ENCODE peak calls at places on chromosomes 7 and 10, in four cellular contexts. E, V, Q and R are unnamed samples.
A peak's percentile ranks its signal among the peaks of the same experiment; 100 is the strongest.

GRCh38 chr10:50470798-50471582 is 152.8 kb downstream of the SGMS1 start:
- DNase-seq in E (peak; percentile 17), V (peak; percentile 57), Q (no peak), R (peak; percentile 17)

GRCh38 chr10:56823849-56824248 is 462.8 kb upstream of the ZWINT start:
- DNase-seq in E (no peak), V (peak; percentile 32), Q (no peak), R (no peak)

GRCh38 chr7:141915565-141915964 is 634 bp upstream of the OR9A4 start:
- DNase-seq in E (no peak), V (peak; percentile 22), Q (no peak), R (peak; percentile 86)

GRCh38 chr7:83038787-83039186 is 123.9 kb downstream of the PCLO start:
- DNase-seq in E (no peak), V (no peak), Q (no peak), R (no peak)

GRCh38 chr10:5259132-5259951 is 62.7 kb downstream of the AKR1C4 start:
- DNase-seq in E (no peak), V (no peak), Q (no peak), R (no peak)

GRCh38 chr7:22944506-22944905 is 69.4 kb downstream of the HYCC1 start:
- DNase-seq in E (peak; percentile 75), V (no peak), Q (no peak), R (peak; percentile 13)

GRCh38 chr7:45638916-45639315 is 64.7 kb downstream of the ADCY1 start:
- DNase-seq in E (no peak), V (no peak), Q (no peak), R (no peak)

GRCh38 chr7:134446446-134446845 is 12.5 kb downstream of the AKR1B1 start:
- DNase-seq in E (no peak), V (no peak), Q (no peak), R (no peak)

GRCh38 chr7:8274589-8274988 is 12.6 kb upstream of the ICA1 start:
- DNase-seq in E (no peak), V (no peak), Q (no peak), R (peak; percentile 78)

GRCh38 chr7:44196450-44196872 is 4.3 kb upstream of the YKT6 start:
- DNase-seq in E (peak; percentile 54), V (peak; percentile 59), Q (peak; percentile 68), R (peak; percentile 44)

GRCh38 chr7:49294611-49295010 is 370.3 kb downstream of the CDC14C start:
- DNase-seq in E (no peak), V (no peak), Q (no peak), R (peak; percentile 19)

GRCh38 chr10:17474595-17474994 is 20.2 kb upstream of the ST8SIA6 start:
- DNase-seq in E (peak; percentile 11), V (peak; percentile 8), Q (no peak), R (no peak)

GRCh38 chr10:92411406-92411805 is 120.4 kb downstream of the MARCHF5 start:
- DNase-seq in E (no peak), V (no peak), Q (no peak), R (peak; percentile 66)

GRCh38 chr7:16268821-16269768 is 152.2 kb downstream of the CRPPA start:
- DNase-seq in E (peak; percentile 83), V (peak; percentile 14), Q (no peak), R (peak; percentile 60)

GRCh38 chr7:35185908-35186731 is 67.8 kb downstream of the TBX20 start:
- DNase-seq in E (peak; percentile 8), V (peak; percentile 80), Q (peak; percentile 81), R (peak; percentile 60)

GRCh38 chr7:7966141-7966734 is 2.4 kb upstream of the GLCCI1 start:
- DNase-seq in E (no peak), V (no peak), Q (no peak), R (no peak)

GRCh38 chr10:14039968-14040668 is 290.6 kb downstream of the FRMD4A start:
- DNase-seq in E (peak; percentile 80), V (peak; percentile 57), Q (no peak), R (peak; percentile 96)

GRCh38 chr10:48453451-48454301 is 147.2 kb downstream of the MAPK8 start:
- DNase-seq in E (no peak), V (no peak), Q (peak; percentile 35), R (peak; percentile 85)

GRCh38 chr7:2198206-2198605 is 34.5 kb downstream of the MAD1L1 start:
- DNase-seq in E (no peak), V (no peak), Q (no peak), R (no peak)

GRCh38 chr10:36349445-36350063 is 707.5 kb upstream of the FZD8 start:
- DNase-seq in E (peak; percentile 91), V (peak; percentile 75), Q (no peak), R (no peak)

GRCh38 chr7:101216001-101216859 is 1.2 kb downstream of the PLOD3 start:
- DNase-seq in E (peak; percentile 14), V (no peak), Q (no peak), R (peak; percentile 39)

GRCh38 chr7:128408709-128409434 is 910 bp downstream of the IMPDH1 start:
- DNase-seq in E (peak; percentile 31), V (peak; percentile 6), Q (peak; percentile 63), R (no peak)

GRCh38 chr10:52951819-52952218 is 179.2 kb upstream of the MBL2 start:
- DNase-seq in E (peak; percentile 57), V (peak; percentile 92), Q (peak; percentile 87), R (peak; percentile 32)

GRCh38 chr10:34280599-34281374 is 534.3 kb downstream of the PARD3 start:
- DNase-seq in E (peak; percentile 98), V (peak; percentile 56), Q (no peak), R (peak; percentile 18)

DNA sequence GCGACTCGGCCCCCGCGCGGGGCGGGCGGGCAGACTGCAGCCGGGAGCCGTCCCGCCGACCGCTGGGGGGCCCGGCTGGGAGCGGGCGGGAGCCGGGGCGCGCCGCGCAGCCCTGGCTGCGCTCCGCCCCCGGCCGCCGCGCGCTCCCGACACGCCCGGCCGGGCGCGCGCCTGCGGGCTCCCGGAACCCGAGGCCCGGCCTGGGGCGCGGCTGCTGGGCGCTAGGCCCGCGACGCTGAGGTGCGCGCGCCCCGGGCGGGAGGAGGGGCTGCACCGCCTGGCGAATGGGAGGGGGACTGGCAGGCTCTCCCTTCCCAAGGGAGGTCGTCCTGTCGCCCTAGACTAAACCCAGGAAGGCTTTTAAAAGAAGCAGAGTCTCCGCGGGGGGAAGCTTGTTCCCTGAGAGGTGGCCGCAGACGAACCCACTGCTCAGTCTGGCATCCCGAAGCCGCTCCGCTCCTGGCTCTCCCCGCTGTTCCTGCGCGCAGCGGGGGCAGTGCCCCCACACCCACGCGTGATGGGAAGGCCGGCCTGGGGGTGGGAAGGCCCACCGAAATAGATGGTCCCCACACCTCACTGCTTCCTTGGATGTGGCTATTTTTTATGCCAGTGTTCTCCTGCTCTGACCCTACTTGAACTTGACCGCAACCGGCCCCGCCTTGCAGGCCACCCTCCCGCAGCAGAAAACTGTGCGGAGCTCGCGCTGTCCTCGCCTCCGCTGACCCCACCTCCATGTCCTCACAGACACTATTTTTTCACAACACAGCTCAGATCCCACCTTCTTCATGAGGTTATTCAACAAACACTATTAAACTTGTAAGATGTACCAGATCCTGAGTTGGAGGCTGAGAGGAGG is at the start of gene VOPP1:
- DNase-seq in E (peak; percentile 63), V (peak; percentile 84), Q (peak; percentile 79), R (peak; percentile 20)
- H3K4ac ChIP-seq in E (peak within 1 kb of the TSS; percentile 79), V (peak within 1 kb of the TSS; percentile 64), Q (no peak within 1 kb of the TSS), R (peak within 1 kb of the TSS; percentile 15)

GRCh38 chr7:107936312-107936711 is 45.3 kb downstream of the DLD start:
- DNase-seq in E (no peak), V (no peak), Q (no peak), R (no peak)

GRCh38 chr7:107933386-107934013 is 42.5 kb downstream of the DLD start:
- DNase-seq in E (no peak), V (peak; percentile 48), Q (no peak), R (no peak)

GRCh38 chr7:107932851-107933250 is 41.9 kb downstream of the DLD start:
- DNase-seq in E (no peak), V (peak; percentile 61), Q (no peak), R (no peak)

GRCh38 chr7:107934991-107935770 is 44.2 kb downstream of the DLD start:
- DNase-seq in E (peak; percentile 80), V (no peak), Q (no peak), R (no peak)

DNA sequence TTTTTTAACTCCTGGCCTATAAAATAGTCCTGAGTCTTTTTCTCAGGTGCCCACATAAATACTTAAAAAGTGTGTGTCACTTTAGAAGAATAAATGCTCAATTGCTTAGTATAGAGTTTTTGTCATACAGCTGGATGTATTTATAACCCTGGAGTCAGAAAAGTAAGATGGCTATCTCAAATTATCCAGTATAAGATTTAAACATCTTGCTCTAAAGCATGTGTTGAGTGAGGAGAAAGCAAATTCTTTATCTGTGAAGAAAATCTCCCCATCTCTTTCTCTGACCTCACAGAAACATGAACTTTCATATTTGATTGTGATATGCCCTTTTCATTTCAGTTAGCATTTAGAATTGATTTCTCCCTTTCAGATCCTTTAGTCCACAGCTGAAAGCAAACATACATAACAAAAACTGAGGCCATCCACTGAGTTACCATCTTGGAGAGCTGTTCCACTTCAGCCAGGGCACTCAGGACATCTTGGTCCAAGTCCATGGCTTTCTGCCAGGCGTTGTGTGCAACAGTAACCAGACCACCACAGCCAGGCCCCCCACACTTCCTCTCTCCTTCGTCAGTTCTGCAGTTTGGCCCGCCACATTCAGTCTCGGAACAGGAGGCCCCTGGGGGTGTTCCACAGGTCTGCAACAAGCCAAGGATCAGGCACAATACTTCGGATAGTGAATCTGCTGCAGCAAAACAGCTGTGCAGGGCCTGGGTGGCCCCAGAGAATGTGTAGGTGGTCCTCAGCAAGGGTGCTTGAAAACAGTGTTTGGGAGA is 40.9 kb downstream of the DLD start:
- DNase-seq in E (no peak), V (no peak), Q (no peak), R (no peak)
- H3K4ac ChIP-seq in E (no peak overlapping the region), V (no peak overlapping the region), Q (no peak overlapping the region), R (no peak overlapping the region)

DNA sequence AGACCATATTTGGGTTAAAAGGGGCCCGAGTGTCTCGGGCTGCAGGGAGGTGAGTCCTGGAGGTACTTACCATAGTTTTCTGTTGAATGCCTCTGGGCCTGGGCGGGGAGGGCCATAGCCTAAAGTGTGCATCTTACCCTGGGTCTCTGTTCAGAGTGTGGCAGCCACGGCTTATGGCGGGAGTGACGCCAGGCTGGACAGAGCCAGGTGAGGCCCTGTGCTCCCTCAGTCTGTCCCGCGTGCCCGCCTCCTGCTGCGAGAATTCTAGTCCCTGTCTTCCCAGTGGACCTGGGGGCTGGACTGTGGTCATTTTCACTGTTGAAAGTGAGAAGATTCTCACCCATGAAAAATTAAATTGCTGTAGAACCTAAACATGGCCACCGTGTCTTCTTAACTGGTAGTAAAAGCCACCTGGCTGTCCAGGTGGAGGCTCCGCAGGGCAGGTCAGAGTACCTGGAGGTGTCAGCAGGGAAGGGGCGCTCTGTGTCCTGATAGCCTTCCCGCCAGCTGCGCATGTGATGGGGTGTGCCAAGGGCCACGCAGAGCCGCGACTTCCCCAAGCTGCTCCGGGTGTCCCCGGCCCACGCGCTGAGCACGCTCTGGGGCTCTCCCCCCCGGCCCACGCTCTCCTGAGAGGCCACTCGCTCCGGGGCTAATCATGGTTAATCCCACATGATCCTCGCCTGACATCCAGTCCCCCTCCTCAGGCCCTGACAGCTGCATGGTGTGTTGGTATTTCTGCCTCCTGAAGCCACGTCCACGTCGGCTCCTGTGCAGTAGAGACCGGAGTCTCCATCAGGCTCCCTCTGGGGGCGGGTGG is 20.3 kb downstream of the INPP5A start:
- DNase-seq in E (no peak), V (no peak), Q (no peak), R (no peak)
- H3K4ac ChIP-seq in E (no peak overlapping the region), V (no peak overlapping the region), Q (no peak overlapping the region), R (no peak overlapping the region)

DNA sequence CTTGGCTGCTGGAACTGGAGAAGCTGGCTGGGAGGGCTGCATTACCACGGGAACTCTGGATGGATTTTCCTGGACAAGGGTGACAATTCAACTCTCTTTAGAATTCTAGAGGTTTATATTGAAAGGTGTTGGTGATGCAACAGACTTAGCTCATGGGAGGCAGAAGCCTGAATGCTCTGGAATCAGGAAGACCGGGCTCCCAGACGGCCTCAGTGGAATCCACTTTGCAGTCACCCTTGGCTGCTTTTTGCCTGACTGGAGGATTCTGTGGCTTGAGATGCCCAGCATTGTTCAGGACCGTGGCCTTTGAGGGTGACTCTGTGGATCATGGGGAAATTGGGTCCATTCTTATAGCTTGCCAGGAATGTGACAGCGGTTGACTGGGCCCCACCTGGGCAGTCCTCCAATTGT is 32.3 kb downstream of the PYROXD2 start:
- DNase-seq in E (peak; percentile 47), V (peak; percentile 35), Q (no peak), R (peak; percentile 62)
- H3K4ac ChIP-seq in E (peak overlapping the region; percentile 80), V (no peak overlapping the region), Q (no peak overlapping the region), R (no peak overlapping the region)

GRCh38 chr7:73741600-73741999 is 3.0 kb upstream of the ABHD11 start:
- DNase-seq in E (no peak), V (peak; percentile 80), Q (peak; percentile 59), R (peak; percentile 85)
- H3K4ac ChIP-seq in E (no peak overlapping the region), V (no peak overlapping the region), Q (no peak overlapping the region), R (no peak overlapping the region)